ENCODE peak calls at places on chromosomes 12 and 14, in five cellular contexts. E is PC-3, K is kidney epithelial cell, U is adrenal gland, F is cardiac muscle cell. J is an unnamed sample.

GRCh38 chr12:125512541-125513298 is 447.5 kb downstream of the AACS start:
- DNase-seq in U (no peak), F (no peak), E (no peak), K (no peak), J (no peak)

GRCh38 chr12:72366255-72366654 is 94.1 kb downstream of the TRHDE start:
- DNase-seq in F (no peak), E (no peak), U (no peak), K (no peak), J (no peak)

GRCh38 chr12:122064034-122064777 is 14.3 kb upstream of the MLXIP start:
- DNase-seq in U (peak; percentile 80), K (peak; percentile 93), F (peak; percentile 99), E (peak; percentile 82), J (peak; percentile 49)

GRCh38 chr12:58564721-58565120 is 355.6 kb downstream of the LRIG3 start:
- DNase-seq in F (peak; percentile 11), E (peak; percentile 27), K (no peak), U (no peak), J (no peak)

GRCh38 chr12:95999484-95999883 is 3.3 kb upstream of the HAL start:
- DNase-seq in F (no peak), U (no peak), E (no peak), K (no peak), J (no peak)

GRCh38 chr14:73662439-73663056 is 17.8 kb downstream of the DNAL1 start:
- DNase-seq in U (peak; percentile 63), E (peak; percentile 95), K (peak; percentile 82), F (peak; percentile 89), J (no peak)

GRCh38 chr12:50806176-50806575 is 36.5 kb upstream of the TMPRSS12 start:
- DNase-seq in E (no peak), F (no peak), U (no peak), K (no peak), J (no peak)

GRCh38 chr14:65962952-65963351 is 523.2 kb upstream of the CCDC196 start:
- DNase-seq in F (no peak), K (no peak), E (no peak), U (no peak), J (no peak)

GRCh38 chr12:106586803-106587684 is 4.2 kb downstream of the RFX4 start:
- DNase-seq in K (no peak), E (no peak), U (no peak), F (no peak), J (no peak)

GRCh38 chr12:96193725-96194571 is at the start of gene ELK3:
- DNase-seq in K (no peak), E (peak; percentile 74), F (peak; percentile 87), U (peak; percentile 58), J (peak; percentile 73)

GRCh38 chr14:76773188-76773885 is 12.1 kb downstream of the VASH1 start:
- DNase-seq in E (peak; percentile 80), K (peak; percentile 43), F (peak; percentile 94), U (peak; percentile 94), J (no peak)

GRCh38 chr12:93563807-93564538 is 8.5 kb upstream of the SOCS2 start:
- DNase-seq in F (peak; percentile 47), E (peak; percentile 97), U (peak; percentile 10), K (no peak), J (no peak)

GRCh38 chr12:75694891-75695290 is 183.5 kb upstream of the KRR1 start:
- DNase-seq in U (no peak), E (peak; percentile 26), K (no peak), F (peak; percentile 40), J (no peak)

GRCh38 chr12:109092484-109093021 is 719 bp downstream of the ALKBH2 start:
- DNase-seq in K (no peak), E (no peak), F (no peak), U (no peak), J (no peak)

GRCh38 chr14:100830681-100831080 is 4.8 kb downstream of the MEG3 start:
- DNase-seq in U (no peak), K (no peak), F (no peak), E (no peak), J (no peak)

GRCh38 chr14:34461334-34462131 is 507 bp downstream of the SPTSSA start:
- DNase-seq in F (peak; percentile 60), K (no peak), U (peak; percentile 71), E (peak; percentile 56), J (no peak)

GRCh38 chr14:35401853-35402252 is 2.7 kb downstream of the NFKBIA start:
- DNase-seq in K (no peak), E (no peak), U (no peak), F (peak; percentile 61), J (no peak)

GRCh38 chr12:104516821-104517220 is 60.1 kb downstream of the CHST11 start:
- DNase-seq in E (no peak), F (no peak), K (no peak), U (no peak), J (no peak)

GRCh38 chr12:20549115-20549719 is 145.9 kb upstream of the SLCO1C1 start:
- DNase-seq in K (no peak), F (peak; percentile 73), U (no peak), E (peak; percentile 48), J (no peak)

GRCh38 chr14:22598099-22598895 is at the start of gene ABHD4:
- DNase-seq in K (no peak), E (peak; percentile 61), U (peak; percentile 84), F (peak; percentile 75), J (peak; percentile 70)

GRCh38 chr12:51661836-51662235 is 70.8 kb downstream of the SCN8A start:
- DNase-seq in F (no peak), U (no peak), K (no peak), E (no peak), J (no peak)

GRCh38 chr14:57382283-57382682 is 8.1 kb upstream of the NAA30 start:
- DNase-seq in F (peak; percentile 81), U (no peak), K (peak; percentile 59), E (peak; percentile 99), J (no peak)

GRCh38 chr14:56156096-56156495 is 37.9 kb downstream of the PELI2 start:
- DNase-seq in F (no peak), K (no peak), U (no peak), E (no peak), J (no peak)

GRCh38 chr12:1531160-1531653 is 63.2 kb downstream of the FBXL14 start:
- DNase-seq in U (peak; percentile 19), F (no peak), E (no peak), K (no peak), J (no peak)

GRCh38 chr12:115023279-115023678 is 339.3 kb upstream of the TBX3 start:
- DNase-seq in F (peak; percentile 62), U (peak; percentile 63), E (no peak), K (no peak), J (no peak)

GRCh38 chr12:89663577-89664357 is 44.9 kb downstream of the ATP2B1 start:
- DNase-seq in E (peak; percentile 66), F (peak; percentile 33), U (no peak), K (no peak), J (no peak)

DNA sequence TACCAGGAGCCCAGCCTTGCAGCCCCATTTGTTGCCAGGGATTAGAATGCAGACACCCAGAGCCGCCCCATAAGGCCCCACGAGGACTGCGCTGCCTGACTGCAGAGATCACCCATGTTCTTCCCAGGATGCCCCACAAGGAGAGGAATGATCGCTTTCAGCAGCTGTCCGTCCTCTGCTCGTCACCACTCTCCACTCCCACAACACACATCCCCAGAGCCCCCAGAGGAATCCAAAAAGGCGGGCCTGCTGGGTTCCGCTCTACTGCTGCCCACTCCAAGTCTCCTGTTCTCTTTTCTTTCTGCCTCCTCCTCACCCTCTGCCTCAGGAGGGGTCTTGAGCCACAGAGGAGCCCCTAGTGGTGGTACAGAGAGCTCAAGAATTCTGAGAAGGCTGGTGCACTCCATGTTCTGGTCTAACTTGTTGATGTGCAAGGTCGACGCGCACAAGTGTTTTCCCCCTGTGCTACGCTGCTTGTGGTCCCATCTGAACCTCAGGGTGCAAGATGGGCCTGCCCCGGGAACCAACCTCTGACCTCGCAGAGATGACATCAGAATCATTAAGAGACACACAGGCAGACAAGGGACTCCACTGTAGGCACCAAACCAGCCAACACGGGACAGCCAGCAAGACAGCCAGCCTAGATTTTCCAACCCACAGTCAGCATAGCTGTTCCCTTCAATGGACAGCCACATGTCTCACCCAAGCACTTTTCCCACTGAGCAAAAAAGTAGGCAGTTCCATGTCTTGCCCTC is 30.0 kb downstream of the PXN start:
- DNase-seq in K (no peak), E (no peak), U (no peak), F (no peak), J (no peak)
- TF ChIP-seq CTCF in K (peak; percentile 44), E (peak; percentile 59), U (no peak), F (peak; percentile 43), J (peak; percentile 29)

GRCh38 chr14:21086908-21087293 is 11.6 kb downstream of the ZNF219 start:
- DNase-seq in F (no peak), U (no peak), K (no peak), E (no peak), J (no peak)
- H3K36me3 ChIP-seq in F (peaks cover 46% of the 10 kb centered on the region), U (peaks cover 94% of the 10 kb centered on the region), K (peaks cover 1% of the 10 kb centered on the region), E (no peaks in the 10 kb centered on the region), J (no peaks in the 10 kb centered on the region)

GRCh38 chr14:92647499-92648279 is 100.7 kb downstream of the LGMN start:
- DNase-seq in K (no peak), U (peak; percentile 52), F (peak; percentile 47), E (peak; percentile 25), J (no peak)
- H3K4me3 ChIP-seq in K (no peak overlapping the region), U (no peak overlapping the region), F (no peak overlapping the region), E (no peak overlapping the region), J (no peak overlapping the region)

DNA sequence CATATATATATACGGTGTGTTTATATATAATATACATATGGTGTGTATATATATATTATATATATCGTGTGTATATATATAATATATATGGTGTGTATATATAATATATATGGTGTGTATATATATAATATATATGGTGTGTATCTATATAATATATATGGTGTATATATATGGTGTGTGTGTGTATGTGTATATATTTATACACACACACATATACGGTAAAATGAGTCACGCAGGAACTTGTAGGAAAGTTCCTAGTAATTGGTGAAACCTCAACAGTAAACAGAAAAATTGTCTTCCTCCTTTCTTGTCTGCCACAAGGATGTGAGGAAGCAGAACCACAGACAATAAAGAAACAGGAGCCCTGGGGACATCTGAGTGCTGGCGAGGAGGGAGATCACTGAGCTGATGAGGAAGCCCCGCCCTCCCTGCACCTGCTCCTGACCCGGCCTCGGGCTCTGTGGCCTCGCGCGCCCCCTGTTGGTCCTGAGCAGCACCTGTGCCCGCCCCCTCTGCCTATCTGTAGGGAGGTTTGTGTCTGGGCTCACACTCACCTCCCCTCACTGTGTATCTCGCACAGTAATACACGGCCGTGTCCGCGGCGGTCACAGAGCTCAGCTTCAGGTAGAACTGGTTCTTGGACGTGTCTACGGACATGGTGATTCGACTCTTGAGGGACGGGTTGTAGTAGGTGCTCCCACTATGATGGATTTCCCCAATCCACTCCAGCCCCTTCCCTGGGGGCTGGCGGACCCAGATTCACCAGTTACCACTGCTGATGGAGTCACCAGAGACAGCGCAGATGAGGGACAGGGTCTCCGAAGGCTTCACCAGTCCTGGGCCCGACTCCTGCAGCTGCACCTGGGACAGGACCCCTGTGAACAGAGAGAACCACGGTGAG is 1079.4 kb downstream of the TMEM121 start:
- DNase-seq in F (no peak), U (no peak), E (no peak), K (no peak), J (peak; percentile 80)
- TF ChIP-seq CTCF in F (no peak), U (no peak), E (peak; percentile 8), K (no peak), J (peak; percentile 81)

GRCh38 chr12:126534495-126534894 is 1469.3 kb downstream of the AACS start:
- DNase-seq in K (no peak), E (no peak), U (no peak), F (peak; percentile 0), J (no peak)

GRCh38 chr12:126537961-126538530 is 1472.8 kb downstream of the AACS start:
- DNase-seq in U (no peak), K (no peak), E (no peak), F (peak; percentile 17), J (no peak)

GRCh38 chr12:126538888-126539287 is 1473.7 kb downstream of the AACS start:
- DNase-seq in F (no peak), K (no peak), U (no peak), E (no peak), J (no peak)
- H3K36me3 ChIP-seq in F (no peaks in the 10 kb centered on the region), K (no peaks in the 10 kb centered on the region), U (no peaks in the 10 kb centered on the region), E (no peaks in the 10 kb centered on the region), J (no peaks in the 10 kb centered on the region)